ENCODE peak calls at places on chromosomes 4 and X, in nine cellular contexts. I is GM23338; M is head of caudate nucleus; C is cardiac fibroblast; Q is myocyte; W is stimulated activated CD4-positive, alpha-beta T cell treated with anti-CD3 and anti-CD28 coated beads, Interleukin-4, amount 100 ng/mL, for 1 hour; U is K562; T is renal cortical epithelial cell; K is activated T-cell treated with anti-CD3 and anti-CD28 coated beads for 24 hours. G is an unnamed sample.
A peak's percentile ranks its signal among the peaks of the same experiment; 100 is the strongest.

GRCh38 chr4:182231080-182231479 is 12.1 kb upstream of the TENM3 start:
- DNase-seq in I (no peak), M (no peak), C (no peak), Q (no peak), W (no peak), U (no peak), T (no peak), K (no peak), G (no peak)

GRCh38 chr4:167524091-167524490 is 289.8 kb upstream of the SPOCK3 start:
- DNase-seq in I (no peak), M (no peak), C (no peak), Q (no peak), W (no peak), U (no peak), T (no peak), K (no peak), G (no peak)

GRCh38 chrX:109440475-109440874 is 41.4 kb downstream of the GUCY2F start:
- DNase-seq in I (no peak), M (no peak), C (no peak), Q (no peak), W (no peak), U (no peak), T (no peak), K (no peak), G (no peak)

GRCh38 chr4:118732591-118733330 is 47.6 kb downstream of the METTL14 start:
- DNase-seq in I (no peak), M (no peak), C (peak; percentile 76), Q (peak; percentile 90), W (no peak), U (peak; percentile 10), T (no peak), K (no peak), G (no peak)

GRCh38 chrX:40262641-40263560 is 165.1 kb upstream of the BCOR start:
- DNase-seq in I (no peak), M (no peak), C (peak; percentile 64), Q (peak; percentile 71), W (no peak), U (no peak), T (peak; percentile 58), K (no peak), G (no peak)

GRCh38 chr4:151948351-151949016 is 187.7 kb upstream of the GATB start:
- DNase-seq in I (no peak), M (no peak), C (peak; percentile 81), Q (no peak), W (no peak), U (no peak), T (no peak), K (no peak), G (no peak)

GRCh38 chrX:39170432-39170831 is 369.2 kb downstream of the MID1IP1 start:
- DNase-seq in I (no peak), M (no peak), C (no peak), Q (no peak), W (no peak), U (no peak), T (no peak), K (no peak), G (no peak)

GRCh38 chr4:165761968-165762367 is 111.1 kb upstream of the TLL1 start:
- DNase-seq in I (no peak), M (no peak), C (no peak), Q (peak; percentile 13), W (no peak), U (no peak), T (peak; percentile 98), K (no peak), G (peak; percentile 70)

GRCh38 chr4:103718993-103719319 is 829 bp downstream of the TACR3 start:
- DNase-seq in I (peak; percentile 73), M (no peak), C (no peak), Q (peak; percentile 9), W (no peak), U (no peak), T (peak; percentile 1), K (no peak), G (no peak)

GRCh38 chr4:5341151-5341925 is 290.1 kb downstream of the STK32B start:
- DNase-seq in I (no peak), M (no peak), C (no peak), Q (no peak), W (no peak), U (no peak), T (no peak), K (no peak), G (no peak)

GRCh38 chr4:37601527-37601926 is 84.6 kb downstream of the RELL1 start:
- DNase-seq in I (no peak), M (no peak), C (peak; percentile 90), Q (peak; percentile 17), W (no peak), U (no peak), T (peak; percentile 21), K (no peak), G (no peak)

GRCh38 chrX:31527455-31528126 is 455.8 kb upstream of the FTHL17 start:
- DNase-seq in I (no peak), M (no peak), C (no peak), Q (no peak), W (no peak), U (no peak), T (no peak), K (no peak), G (no peak)

GRCh38 chr4:139783761-139784484 is 118.3 kb downstream of the MGST2 start:
- DNase-seq in I (peak; percentile 50), M (peak; percentile 74), C (no peak), Q (no peak), W (no peak), U (no peak), T (no peak), K (no peak), G (no peak)